ENCODE peak calls at places on chromosomes 1 and 21, in eight cellular contexts. R is GM23338; V is AG08395; C is RPMI8226; P is D341Med; E is stimulated activated CD4-positive, alpha-beta T cell treated with anti-CD3 and anti-CD28 coated beads, Interleukin-4, amount 100 ng/mL, for 24 hours; M is left ventricle myocardium inferior; X is astrocyte of the spinal cord. J is an unnamed sample.

GRCh38 chr1:226938903-226939438 is 1.1 kb upstream of the COQ8A start:
- DNase-seq in R (no peak), V (peak), C (peak), P (no peak), E (no peak), M (no peak), X (peak), J (no peak)

GRCh38 chr1:199691540-199691939 is 336.0 kb upstream of the NR5A2 start:
- DNase-seq in R (peak), V (peak), C (no peak), P (no peak), E (no peak), M (no peak), X (peak), J (no peak)

GRCh38 chr1:3553166-3553939 is 58.0 kb downstream of the MEGF6 start:
- DNase-seq in R (no peak), V (peak), C (no peak), P (no peak), E (no peak), M (no peak), X (no peak), J (no peak)

GRCh38 chr21:36159356-36159921 is 2.8 kb downstream of the DOP1B start:
- DNase-seq in R (no peak), V (no peak), C (no peak), P (no peak), E (no peak), M (no peak), X (no peak), J (no peak)

GRCh38 chr1:27684176-27684575 is 12.2 kb upstream of the IFI6 start:
- DNase-seq in R (no peak), V (no peak), C (no peak), P (no peak), E (no peak), M (no peak), X (no peak), J (no peak)

GRCh38 chr1:47507921-47508894 is 70.4 kb downstream of the FOXD2 start:
- DNase-seq in R (peak), V (no peak), C (no peak), P (peak), E (peak), M (peak), X (no peak), J (peak)

GRCh38 chr1:67719329-67720196 is 34.6 kb downstream of the GADD45A start:
- DNase-seq in R (no peak), V (no peak), C (no peak), P (no peak), E (no peak), M (no peak), X (no peak), J (no peak)

GRCh38 chr1:86922445-86922844 is 8.0 kb downstream of the HS2ST1 start:
- DNase-seq in R (no peak), V (no peak), C (no peak), P (no peak), E (no peak), M (no peak), X (no peak), J (no peak)

GRCh38 chr1:39178541-39179431 is 25.7 kb upstream of the MACF1 start:
- DNase-seq in R (no peak), V (peak), C (no peak), P (no peak), E (no peak), M (no peak), X (peak), J (no peak)

J was measured in activated CD4-positive, alpha-beta memory T cell treated with anti-CD3 and anti-CD28 coated beads for 36 hours.